ENCODE peak calls at places on chromosomes 11 and 22, in eight cellular contexts. D is sigmoid colon, L is PC-3, I is IMR-90, U is H9, K is esophagus muscularis mucosa, O is A673, Q is RWPE2. W is an unnamed sample.

GRCh38 chr22:48659393-48659792 is 1168.3 kb downstream of the BRD1 start:
- DNase-seq in D (no peak), L (no peak), I (no peak), U (no peak), K (no peak), O (no peak), Q (no peak), W (no peak)

GRCh38 chr11:62954478-62954877 is 30.3 kb downstream of the SLC22A6 start:
- DNase-seq in D (no peak), L (no peak), I (no peak), U (no peak), K (no peak), O (no peak), Q (no peak), W (no peak)

GRCh38 chr22:38948181-38948940 is 9.0 kb upstream of the APOBEC3A start:
- DNase-seq in D (peak; percentile 32), L (no peak), I (no peak), U (no peak), K (no peak), O (no peak), Q (peak; percentile 15), W (no peak)

GRCh38 chr11:100593321-100593720 is 93.8 kb upstream of the ARHGAP42 start:
- DNase-seq in D (no peak), L (no peak), I (peak; percentile 86), U (no peak), K (no peak), O (no peak), Q (no peak), W (peak; percentile 80)

GRCh38 chr22:17060126-17060525 is 24.7 kb upstream of the IL17RA start:
- DNase-seq in D (no peak), L (no peak), I (no peak), U (no peak), K (no peak), O (no peak), Q (no peak), W (no peak)

GRCh38 chr11:16179668-16180067 is 176.7 kb downstream of the SOX6 start:
- DNase-seq in D (no peak), L (no peak), I (peak; percentile 7), U (no peak), K (no peak), O (peak; percentile 86), Q (no peak), W (no peak)

GRCh38 chr11:33256031-33256807 is 962 bp upstream of the HIPK3 start:
- DNase-seq in D (no peak), L (no peak), I (no peak), U (no peak), K (no peak), O (peak; percentile 93), Q (no peak), W (no peak)

GRCh38 chr11:124179311-124179710 is 3.8 kb upstream of the OR10D3 start:
- DNase-seq in D (no peak), L (no peak), I (no peak), U (no peak), K (no peak), O (no peak), Q (no peak), W (no peak)

GRCh38 chr11:33448461-33449130 is 191.4 kb downstream of the HIPK3 start:
- DNase-seq in D (no peak), L (peak; percentile 66), I (peak; percentile 34), U (no peak), K (peak; percentile 57), O (no peak), Q (no peak), W (no peak)

GRCh38 chr11:3073029-3073435 is 15.8 kb upstream of the CARS1 start:
- DNase-seq in D (no peak), L (no peak), I (peak; percentile 17), U (no peak), K (no peak), O (peak; percentile 72), Q (no peak), W (no peak)

GRCh38 chr11:2533642-2534115 is 88.9 kb downstream of the KCNQ1 start:
- DNase-seq in D (peak; percentile 86), L (peak; percentile 93), I (peak; percentile 91), U (peak; percentile 88), K (no peak), O (peak; percentile 9), Q (peak; percentile 91), W (peak; percentile 86)

GRCh38 chr11:99911116-99911515 is 776.0 kb upstream of the ARHGAP42 start:
- DNase-seq in D (no peak), L (peak; percentile 19), I (no peak), U (no peak), K (no peak), O (peak; percentile 33), Q (no peak), W (no peak)

GRCh38 chr11:74418509-74418895 is 20.3 kb upstream of the PGM2L1 start:
- DNase-seq in D (no peak), L (peak; percentile 93), I (peak; percentile 82), U (no peak), K (no peak), O (peak; percentile 91), Q (no peak), W (no peak)

DNA sequence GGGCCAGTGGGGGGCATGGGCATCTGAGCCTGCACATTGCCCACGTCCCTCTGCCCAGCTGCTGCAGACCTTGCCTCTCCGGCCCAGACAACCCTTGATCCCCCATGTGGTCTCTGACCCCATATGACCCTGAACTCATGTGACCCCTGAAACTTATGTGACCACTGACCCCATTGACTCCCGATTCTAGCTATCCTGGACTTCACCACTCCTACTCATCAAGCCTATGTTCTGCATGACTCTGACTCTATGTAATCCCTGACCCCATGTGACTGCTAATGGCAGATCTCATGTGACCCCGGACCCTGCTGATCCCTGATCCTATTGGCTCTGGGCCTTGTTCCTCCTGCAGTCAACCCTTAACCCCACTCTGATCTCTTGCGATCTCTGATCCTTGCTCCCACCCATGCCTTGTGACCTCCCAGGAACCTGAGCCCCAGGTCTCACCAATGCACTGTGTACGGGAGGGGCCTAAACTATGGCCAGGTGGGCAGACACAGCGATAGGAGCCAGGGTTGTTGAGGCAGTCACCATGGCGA is 5.7 kb downstream of the LTBP3 start:
- DNase-seq in D (no peak), L (no peak), I (no peak), U (no peak), K (no peak), O (no peak), Q (no peak), W (no peak)
- TF ChIP-seq CTCF in D (no peak), L (peak; percentile 5), I (no peak), U (no peak), K (no peak), O (no peak), Q (peak; percentile 30), W (no peak)

GRCh38 chr11:44314733-44315132 is 4.8 kb upstream of the ALX4 start:
- DNase-seq in D (no peak), L (no peak), I (no peak), U (no peak), K (no peak), O (no peak), Q (no peak), W (no peak)

GRCh38 chr11:44312876-44313275 is 2.9 kb upstream of the ALX4 start:
- DNase-seq in D (no peak), L (no peak), I (no peak), U (no peak), K (no peak), O (no peak), Q (no peak), W (no peak)

GRCh38 chr11:44315947-44316387 is 6.0 kb upstream of the ALX4 start:
- DNase-seq in D (no peak), L (no peak), I (peak; percentile 22), U (no peak), K (no peak), O (peak; percentile 63), Q (no peak), W (no peak)

GRCh38 chr11:44311339-44312261 is 1.7 kb upstream of the ALX4 start:
- DNase-seq in D (no peak), L (no peak), I (no peak), U (no peak), K (no peak), O (no peak), Q (no peak), W (no peak)

DNA sequence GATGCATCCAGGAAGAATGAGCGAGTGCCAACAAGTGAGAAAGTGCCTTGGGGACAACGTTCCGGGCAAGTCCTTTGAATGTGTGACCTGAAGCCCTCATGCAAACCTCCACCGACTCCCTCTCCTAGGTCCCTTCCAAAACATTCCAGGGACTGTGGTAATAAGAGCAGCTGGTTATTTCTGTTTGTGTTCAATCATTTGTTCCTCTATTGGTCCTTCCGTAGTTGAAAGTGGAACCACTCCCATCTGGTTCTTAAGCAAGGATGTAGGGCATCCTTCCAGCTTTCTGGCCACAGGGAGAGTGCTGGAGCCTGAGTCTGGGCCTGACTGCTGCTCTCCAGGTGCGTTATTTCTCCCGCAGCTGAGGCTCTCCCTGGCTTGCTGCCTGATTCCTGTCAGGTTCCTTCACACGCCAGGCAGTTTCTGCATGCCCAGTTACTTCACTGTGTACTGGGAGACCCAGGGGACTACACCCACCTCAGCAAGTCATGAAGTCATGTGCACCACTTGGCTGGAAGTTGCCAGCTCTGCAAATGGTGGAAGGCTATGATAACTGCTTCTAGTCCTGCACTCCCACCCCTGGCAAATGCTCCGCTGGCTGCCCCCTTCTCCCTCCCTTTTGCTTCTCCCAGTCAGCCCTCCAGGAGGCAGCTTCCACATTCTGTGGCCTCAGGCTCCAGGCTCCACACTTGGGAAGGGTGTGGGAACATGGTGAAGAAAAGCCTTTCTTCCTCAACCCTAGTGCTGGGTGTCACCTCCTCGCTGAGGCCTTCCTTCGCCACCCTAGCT is 4.0 kb upstream of the ALX4 start:
- DNase-seq in D (no peak), L (no peak), I (no peak), U (no peak), K (no peak), O (peak; percentile 34), Q (no peak), W (no peak)
- H3K27me3 ChIP-seq in D (peaks cover 98% of the 10 kb centered on the region), L (peaks cover 95% of the 10 kb centered on the region), I (peaks cover 93% of the 10 kb centered on the region), U (peaks cover 96% of the 10 kb centered on the region), K (no peaks in the 10 kb centered on the region), O (no peaks in the 10 kb centered on the region), Q (peaks cover 98% of the 10 kb centered on the region), W (peaks cover 97% of the 10 kb centered on the region)

GRCh38 chr22:20776624-20777405 is 2.9 kb downstream of the SERPIND1 start:
- DNase-seq in D (no peak), L (no peak), I (no peak), U (no peak), K (no peak), O (no peak), Q (no peak), W (no peak)

GRCh38 chr22:20779813-20780148 is 5.9 kb downstream of the SERPIND1 start:
- DNase-seq in D (no peak), L (peak; percentile 83), I (peak; percentile 57), U (no peak), K (no peak), O (no peak), Q (no peak), W (peak; percentile 7)

GRCh38 chr22:20779014-20779812 is 5.3 kb downstream of the SERPIND1 start:
- DNase-seq in D (no peak), L (no peak), I (no peak), U (no peak), K (no peak), O (no peak), Q (no peak), W (no peak)

GRCh38 chr22:20775342-20775895 is 1.5 kb downstream of the SERPIND1 start:
- DNase-seq in D (no peak), L (no peak), I (no peak), U (no peak), K (no peak), O (no peak), Q (no peak), W (no peak)

GRCh38 chr22:20777420-20778177 is 3.7 kb downstream of the SERPIND1 start:
- DNase-seq in D (no peak), L (peak; percentile 94), I (peak; percentile 94), U (no peak), K (no peak), O (peak; percentile 61), Q (no peak), W (peak; percentile 81)
- TF ChIP-seq CTCF in D (no peak), L (peak; percentile 62), I (peak; percentile 41), U (no peak), K (no peak), O (no peak), Q (peak; percentile 48), W (peak; percentile 20)

GRCh38 chr11:19705936-19706335 is 6.7 kb upstream of the NAV2 start:
- DNase-seq in D (no peak), L (no peak), I (peak; percentile 22), U (no peak), K (no peak), O (no peak), Q (no peak), W (no peak)
- H3K27me3 ChIP-seq in D (no peaks in the 10 kb centered on the region), L (no peaks in the 10 kb centered on the region), I (no peaks in the 10 kb centered on the region), U (no peaks in the 10 kb centered on the region), K (no peaks in the 10 kb centered on the region), O (no peaks in the 10 kb centered on the region), Q (no peaks in the 10 kb centered on the region), W (no peaks in the 10 kb centered on the region)